ENCODE peak calls at places on chromosomes 2 and 18, in four cellular contexts. One of them, this sample, is unnamed.

GRCh38 chr2:235709124-235709813 is 215.4 kb downstream of the AGAP1 start:
- DNase-seq in K562: no peak
- DNase-seq in GM12878: no peak
- DNase-seq in HL-60: no peak
- DNase-seq in this sample: no peak

GRCh38 chr18:55869547-55869946 is 281.6 kb upstream of the TCF4 start:
- DNase-seq in HL-60: no peak
- DNase-seq in K562: no peak
- DNase-seq in GM12878: no peak
- DNase-seq in this sample: no peak

GRCh38 chr2:225270861-225271260 is 128.6 kb upstream of the NYAP2 start:
- DNase-seq in GM12878: peak
- DNase-seq in K562: no peak
- DNase-seq in HL-60: peak
- DNase-seq in this sample: peak

GRCh38 chr2:63663013-63663864 is 74.5 kb downstream of the MDH1 start:
- DNase-seq in GM12878: no peak
- DNase-seq in HL-60: no peak
- DNase-seq in K562: no peak
- DNase-seq in this sample: no peak

GRCh38 chr18:55555628-55556027 is 32.4 kb downstream of the TCF4 start:
- DNase-seq in K562: no peak
- DNase-seq in GM12878: no peak
- DNase-seq in HL-60: no peak
- DNase-seq in this sample: no peak

GRCh38 chr2:234146087-234146826 is 95.8 kb downstream of the SPP2 start:
- DNase-seq in HL-60: no peak
- DNase-seq in K562: no peak
- DNase-seq in GM12878: no peak
- DNase-seq in this sample: no peak

GRCh38 chr2:234823877-234824376 is 127.9 kb upstream of the SH3BP4 start:
- DNase-seq in GM12878: no peak
- DNase-seq in HL-60: no peak
- DNase-seq in K562: no peak
- DNase-seq in this sample: no peak

GRCh38 chr2:195575879-195576391 is 81.1 kb upstream of the SLC39A10 start:
- DNase-seq in GM12878: no peak
- DNase-seq in K562: no peak
- DNase-seq in HL-60: no peak
- DNase-seq in this sample: no peak

GRCh38 chr2:159982270-159982669 is 80.1 kb downstream of the PLA2R1 start:
- DNase-seq in GM12878: no peak
- DNase-seq in HL-60: no peak
- DNase-seq in K562: no peak
- DNase-seq in this sample: no peak

GRCh38 chr2:67613227-67613626 is 216.1 kb downstream of the ETAA1 start:
- DNase-seq in K562: no peak
- DNase-seq in GM12878: no peak
- DNase-seq in HL-60: no peak
- DNase-seq in this sample: no peak

DNA sequence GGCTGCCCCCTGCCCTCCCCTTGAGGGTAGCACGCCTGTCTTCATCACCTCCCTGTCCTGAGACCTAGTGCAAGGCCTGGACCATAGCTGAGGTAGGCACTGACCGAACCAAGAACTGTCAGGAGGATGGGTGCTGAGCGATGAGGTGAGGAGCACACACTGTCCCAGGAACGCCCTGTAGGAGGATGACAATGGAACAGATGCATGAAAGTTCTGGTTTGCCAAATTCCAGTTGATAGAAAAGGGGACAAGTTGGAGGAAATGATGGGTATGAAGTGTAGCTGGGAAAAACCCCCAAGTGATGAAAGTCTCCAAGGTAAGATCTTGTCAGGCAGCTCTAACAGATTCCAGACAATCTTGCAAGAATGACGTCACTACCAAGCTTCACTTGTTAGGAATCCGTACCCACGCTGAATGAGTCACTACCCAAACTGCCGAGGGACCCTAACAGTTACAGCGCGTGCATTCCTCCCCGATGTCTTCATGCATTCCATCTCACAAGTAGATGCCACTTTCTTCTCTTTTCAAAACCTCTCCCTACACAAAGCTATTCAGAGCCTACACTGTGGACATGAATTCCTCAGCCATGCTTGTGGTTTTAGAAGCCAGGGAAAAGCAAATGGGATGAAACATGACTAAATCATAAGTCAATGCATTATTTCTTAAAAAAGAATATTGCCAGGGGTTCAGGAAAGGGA is 27.6 kb downstream of the MRPL33 start:
- DNase-seq in HL-60: no peak
- DNase-seq in K562: no peak
- DNase-seq in GM12878: no peak
- DNase-seq in this sample: no peak
- TF ChIP-seq SPI1 in HL-60: no peak
- TF ChIP-seq SPI1 in K562: no peak
- TF ChIP-seq SPI1 in GM12878: no peak
- TF ChIP-seq SPI1 in this sample: no peak

GRCh38 chr2:98869868-98870267 is 66.2 kb downstream of the CRACDL start:
- DNase-seq in HL-60: no peak
- DNase-seq in K562: no peak
- DNase-seq in GM12878: no peak
- DNase-seq in this sample: no peak
- TF ChIP-seq POLR2AphosphoS5 in HL-60: no peak
- TF ChIP-seq POLR2AphosphoS5 in K562: no peak
- TF ChIP-seq POLR2AphosphoS5 in GM12878: no peak
- TF ChIP-seq POLR2AphosphoS5 in this sample: no peak

DNA sequence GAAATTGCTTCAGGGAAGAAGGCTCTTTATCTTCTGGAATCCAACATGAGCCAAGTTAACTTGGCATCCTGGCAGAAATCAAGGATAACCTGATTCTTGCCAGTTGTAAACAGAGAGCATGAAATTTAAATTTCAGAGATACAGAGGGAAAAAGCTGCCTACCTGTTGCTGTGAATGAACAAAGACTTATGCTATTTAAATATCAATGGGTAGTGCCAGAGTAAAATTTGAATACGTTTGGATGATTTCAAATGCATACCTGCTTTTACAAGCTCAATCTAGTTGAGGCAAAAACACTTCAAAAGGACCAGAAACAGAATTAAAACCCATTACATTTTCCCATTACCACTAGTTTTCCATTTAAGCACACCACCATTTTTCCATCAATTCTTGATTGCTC is 60.9 kb downstream of the CHST9 start:
- DNase-seq in K562: no peak
- DNase-seq in HL-60: no peak
- DNase-seq in GM12878: no peak
- DNase-seq in this sample: no peak
- TF ChIP-seq SPI1 in K562: no peak
- TF ChIP-seq SPI1 in HL-60: no peak
- TF ChIP-seq SPI1 in GM12878: no peak
- TF ChIP-seq SPI1 in this sample: no peak

DNA sequence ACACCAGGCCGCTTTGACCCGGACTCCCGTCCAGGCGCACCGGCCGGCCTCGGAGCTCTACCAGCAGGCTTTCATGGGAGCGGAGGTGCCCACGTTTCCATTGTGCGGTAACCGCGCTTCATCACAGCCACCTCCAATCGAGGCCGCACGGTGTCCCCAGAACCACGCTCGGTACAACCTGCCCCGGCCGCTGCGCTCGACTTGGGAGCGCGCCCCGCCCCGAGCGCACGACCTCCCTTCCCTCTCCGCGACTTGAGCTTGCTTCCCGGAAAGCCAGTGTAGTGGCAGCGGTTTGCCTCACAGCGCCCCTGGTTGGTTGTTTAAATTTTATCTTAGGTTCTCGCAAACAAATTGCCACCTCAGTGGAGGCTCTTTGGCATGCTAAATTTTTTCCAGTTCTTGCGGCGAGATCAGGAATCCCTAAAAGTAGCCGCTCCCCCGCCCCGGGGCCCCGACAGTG is 329 bp upstream of the CYP1B1 start:
- DNase-seq in K562: no peak
- DNase-seq in GM12878: no peak
- DNase-seq in HL-60: peak
- DNase-seq in this sample: peak
- TF ChIP-seq POLR2AphosphoS5 in K562: no peak
- TF ChIP-seq POLR2AphosphoS5 in GM12878: peak
- TF ChIP-seq POLR2AphosphoS5 in HL-60: no peak
- TF ChIP-seq POLR2AphosphoS5 in this sample: peak

DNA sequence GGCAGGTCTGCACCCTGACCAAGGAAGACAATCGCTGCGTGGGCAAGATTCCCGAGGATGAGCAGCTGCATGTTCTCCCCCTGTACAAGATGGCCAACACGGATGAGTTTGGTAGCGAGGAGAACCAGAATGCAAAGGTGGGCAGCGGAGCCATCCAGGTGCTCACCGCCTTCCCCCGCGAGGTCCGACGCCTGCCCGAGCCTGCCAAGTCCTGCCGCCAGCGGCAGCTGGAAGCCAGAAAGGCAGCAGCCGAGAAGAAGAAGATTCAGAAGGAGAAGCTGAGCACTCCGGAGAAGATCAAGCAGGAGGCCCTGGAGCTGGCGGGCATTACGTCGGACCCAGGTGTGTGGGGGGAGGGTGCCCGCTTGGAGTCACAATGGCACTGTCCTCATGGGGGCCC is 48.4 kb downstream of the BOLA3 start:
- DNase-seq in HL-60: no peak
- DNase-seq in GM12878: no peak
- DNase-seq in K562: no peak
- DNase-seq in this sample: no peak
- TF ChIP-seq SPI1 in HL-60: no peak
- TF ChIP-seq SPI1 in GM12878: no peak
- TF ChIP-seq SPI1 in K562: no peak
- TF ChIP-seq SPI1 in this sample: no peak

GRCh38 chr18:9775172-9775571 is 67.1 kb downstream of the RAB31 start:
- DNase-seq in HL-60: peak
- DNase-seq in GM12878: no peak
- DNase-seq in K562: no peak
- DNase-seq in this sample: no peak
- TF ChIP-seq POLR2AphosphoS5 in HL-60: peak
- TF ChIP-seq POLR2AphosphoS5 in GM12878: no peak
- TF ChIP-seq POLR2AphosphoS5 in K562: no peak
- TF ChIP-seq POLR2AphosphoS5 in this sample: no peak

DNA sequence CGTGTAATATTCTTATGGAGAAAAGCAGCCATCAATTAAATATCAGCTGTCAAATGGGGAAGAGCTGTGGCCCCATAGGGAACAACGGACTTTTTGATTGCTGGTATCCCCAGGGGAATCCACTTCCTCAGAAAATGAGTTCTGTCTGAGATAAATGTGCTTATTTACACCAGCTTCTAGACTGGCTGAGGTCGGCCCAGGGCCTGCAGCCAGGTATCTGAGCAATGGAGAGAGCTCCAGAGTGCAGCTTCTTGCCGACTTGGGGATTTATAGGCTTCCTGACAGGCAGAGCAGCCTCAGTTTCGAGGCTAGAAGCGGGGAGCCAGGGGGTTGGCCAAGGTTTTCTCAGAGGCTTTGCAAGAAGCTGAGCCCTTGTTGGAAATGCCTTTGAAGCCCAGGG is 67.2 kb downstream of the MCFD2 start:
- DNase-seq in GM12878: no peak
- DNase-seq in HL-60: no peak
- DNase-seq in K562: no peak
- DNase-seq in this sample: no peak
- TF ChIP-seq SPI1 in GM12878: no peak
- TF ChIP-seq SPI1 in HL-60: peak
- TF ChIP-seq SPI1 in K562: peak
- TF ChIP-seq SPI1 in this sample: no peak